ENCODE peak calls at places on chromosome 17, in four cellular contexts. L is adipocyte, G is mesothelial cell of epicardium, W is SK-N-SH. K is an unnamed sample.

GRCh38 chr17:77572065-77572601 is 386.4 kb upstream of the TNRC6C start:
- DNase-seq in L (no peak), G (no peak), W (no peak), K (no peak)

GRCh38 chr17:77022766-77023165 is 118.0 kb upstream of the SEC14L1 start:
- DNase-seq in L (no peak), G (no peak), W (no peak), K (no peak)

GRCh38 chr17:76940738-76941350 is 72.6 kb downstream of the MGAT5B start:
- DNase-seq in L (no peak), G (no peak), W (peak), K (no peak)

GRCh38 chr17:30361766-30362279 is 16.9 kb upstream of the CPD start:
- DNase-seq in L (no peak), G (no peak), W (no peak), K (no peak)

GRCh38 chr17:49443862-49444261 is 29.2 kb upstream of the PHB1 start:
- DNase-seq in L (peak), G (no peak), W (no peak), K (peak)

GRCh38 chr17:28807925-28808641 is 34.5 kb downstream of the FAM222B start:
- DNase-seq in L (peak), G (no peak), W (no peak), K (peak)

GRCh38 chr17:29197516-29198272 is 17.5 kb upstream of the MYO18A start:
- DNase-seq in L (no peak), G (no peak), W (no peak), K (no peak)

GRCh38 chr17:72250206-72250605 is 129.4 kb downstream of the SOX9 start:
- DNase-seq in L (no peak), G (no peak), W (no peak), K (no peak)

GRCh38 chr17:82257473-82257872 is 16.0 kb downstream of the CSNK1D start:
- DNase-seq in L (no peak), G (no peak), W (peak), K (peak)

GRCh38 chr17:16129844-16130243 is 85.5 kb downstream of the NCOR1 start:
- DNase-seq in L (no peak), G (no peak), W (no peak), K (no peak)

GRCh38 chr17:57486978-57487377 is 230.7 kb downstream of the MSI2 start:
- DNase-seq in L (no peak), G (no peak), W (no peak), K (no peak)

GRCh38 chr17:15233022-15233805 is 31.9 kb downstream of the PMP22 start:
- DNase-seq in L (peak), G (no peak), W (peak), K (peak)

GRCh38 chr17:42459983-42460300 is 1.3 kb downstream of the ATP6V0A1 start:
- DNase-seq in L (peak), G (no peak), W (peak), K (peak)

GRCh38 chr17:42617956-42618431 is 8.5 kb downstream of the TUBG1 start:
- DNase-seq in L (no peak), G (no peak), W (peak), K (no peak)